ENCODE peak calls at places on chromosomes 5 and 9, in four cellular contexts. One of them, this sample, is unnamed.
A peak's percentile ranks its signal among the peaks of the same experiment; 100 is the strongest.

GRCh38 chr9:90296539-90296938 is 346.1 kb downstream of the DIRAS2 start:
- DNase-seq in cardiac muscle cell: no peak
- DNase-seq in left ventricle myocardium inferior: no peak
- DNase-seq in neural progenitor cell: no peak
- DNase-seq in this sample: no peak

GRCh38 chr9:132443951-132444615 is 34.1 kb downstream of the CFAP77 start:
- DNase-seq in cardiac muscle cell: no peak
- DNase-seq in left ventricle myocardium inferior: no peak
- DNase-seq in neural progenitor cell: no peak
- DNase-seq in this sample: no peak

GRCh38 chr9:72952914-72953313 is at the start of gene ALDH1A1:
- DNase-seq in cardiac muscle cell: no peak
- DNase-seq in neural progenitor cell: no peak
- DNase-seq in left ventricle myocardium inferior: no peak
- DNase-seq in this sample: peak; percentile 79

GRCh38 chr9:69743930-69744329 is 15.9 kb downstream of the PTAR1 start:
- DNase-seq in left ventricle myocardium inferior: no peak
- DNase-seq in cardiac muscle cell: no peak
- DNase-seq in neural progenitor cell: no peak
- DNase-seq in this sample: no peak

GRCh38 chr5:147448766-147449165 is 61.1 kb downstream of the DPYSL3 start:
- DNase-seq in neural progenitor cell: no peak
- DNase-seq in left ventricle myocardium inferior: no peak
- DNase-seq in cardiac muscle cell: no peak
- DNase-seq in this sample: no peak

GRCh38 chr9:131104016-131104740 is 7.8 kb downstream of the AIF1L start:
- DNase-seq in cardiac muscle cell: no peak
- DNase-seq in neural progenitor cell: no peak
- DNase-seq in left ventricle myocardium inferior: no peak
- DNase-seq in this sample: no peak

GRCh38 chr9:123099042-123099441 is 65.6 kb downstream of the GPR21 start:
- DNase-seq in cardiac muscle cell: no peak
- DNase-seq in neural progenitor cell: no peak
- DNase-seq in left ventricle myocardium inferior: no peak
- DNase-seq in this sample: no peak

GRCh38 chr9:126558051-126558665 is 55.6 kb upstream of the LMX1B start:
- DNase-seq in cardiac muscle cell: peak; percentile 54
- DNase-seq in neural progenitor cell: peak; percentile 68
- DNase-seq in left ventricle myocardium inferior: peak; percentile 46
- DNase-seq in this sample: peak; percentile 73

GRCh38 chr9:77978086-77978781 is 53.4 kb downstream of the GNAQ start:
- DNase-seq in left ventricle myocardium inferior: no peak
- DNase-seq in cardiac muscle cell: no peak
- DNase-seq in neural progenitor cell: no peak
- DNase-seq in this sample: no peak

GRCh38 chr5:15592728-15593127 is 92.7 kb downstream of the FBXL7 start:
- DNase-seq in left ventricle myocardium inferior: no peak
- DNase-seq in neural progenitor cell: no peak
- DNase-seq in cardiac muscle cell: no peak
- DNase-seq in this sample: no peak

GRCh38 chr9:35562895-35563746 is 41.9 kb upstream of the TESK1 start:
- DNase-seq in cardiac muscle cell: no peak
- DNase-seq in left ventricle myocardium inferior: no peak
- DNase-seq in neural progenitor cell: no peak
- DNase-seq in this sample: no peak

GRCh38 chr5:14464101-14464500 is 117.5 kb upstream of the OTULINL start:
- DNase-seq in cardiac muscle cell: peak; percentile 49
- DNase-seq in left ventricle myocardium inferior: no peak
- DNase-seq in neural progenitor cell: no peak
- DNase-seq in this sample: no peak

DNA sequence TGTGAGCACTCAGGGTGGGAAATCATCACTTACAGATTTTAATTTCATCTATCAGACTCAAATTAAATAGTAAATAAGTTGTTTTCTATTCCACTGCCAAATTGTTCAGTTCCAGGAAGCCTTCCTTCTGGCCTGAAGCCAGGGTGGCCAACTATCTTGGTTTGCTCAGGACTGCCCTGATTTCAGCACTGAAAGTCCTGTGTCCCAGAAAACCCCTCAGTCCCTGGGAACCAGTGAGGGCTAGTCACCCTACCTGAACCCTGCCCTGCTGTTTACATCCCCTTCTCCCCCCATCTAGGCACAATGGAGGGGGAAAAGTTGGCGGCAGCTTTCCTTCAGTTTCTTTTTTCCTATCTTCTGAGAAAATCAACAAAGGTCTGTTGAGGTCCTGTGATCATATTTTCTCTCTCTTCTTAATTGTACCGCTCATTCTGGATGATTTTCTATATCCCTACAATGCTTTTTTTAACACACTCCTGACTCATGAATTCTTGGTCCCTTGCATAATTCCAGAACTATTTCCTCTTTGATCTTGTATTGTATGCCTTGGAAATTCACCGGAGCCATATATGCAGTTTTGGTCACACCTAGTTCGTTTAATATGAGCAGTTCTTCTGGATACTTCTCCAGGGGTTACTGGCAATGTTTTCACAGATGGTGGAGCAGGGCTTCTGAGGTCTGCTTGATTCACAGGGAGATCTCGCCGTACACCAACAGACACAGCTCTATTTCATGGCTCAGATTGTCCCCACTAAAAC is 103.8 kb downstream of the MAP1B start:
- DNase-seq in cardiac muscle cell: peak; percentile 74
- DNase-seq in left ventricle myocardium inferior: peak; percentile 57
- DNase-seq in neural progenitor cell: no peak
- DNase-seq in this sample: no peak
- H3K4me1 ChIP-seq in cardiac muscle cell: no peaks in the 10 kb centered on the region
- H3K4me1 ChIP-seq in left ventricle myocardium inferior: peaks cover 40% of the 10 kb centered on the region
- H3K4me1 ChIP-seq in neural progenitor cell: peaks cover 38% of the 10 kb centered on the region
- H3K4me1 ChIP-seq in this sample: no peaks in the 10 kb centered on the region

GRCh38 chr5:149932445-149933350 is 11.9 kb downstream of the PDE6A start:
- DNase-seq in left ventricle myocardium inferior: no peak
- DNase-seq in neural progenitor cell: peak; percentile 47
- DNase-seq in cardiac muscle cell: no peak
- DNase-seq in this sample: peak; percentile 41

GRCh38 chr5:149935431-149935901 is 9.1 kb downstream of the PDE6A start:
- DNase-seq in left ventricle myocardium inferior: no peak
- DNase-seq in cardiac muscle cell: no peak
- DNase-seq in neural progenitor cell: no peak
- DNase-seq in this sample: peak; percentile 61

GRCh38 chr5:149930060-149930753 is 14.4 kb downstream of the PDE6A start:
- DNase-seq in left ventricle myocardium inferior: no peak
- DNase-seq in neural progenitor cell: no peak
- DNase-seq in cardiac muscle cell: peak; percentile 58
- DNase-seq in this sample: no peak

GRCh38 chr5:149930754-149931574 is 13.6 kb downstream of the PDE6A start:
- DNase-seq in cardiac muscle cell: no peak
- DNase-seq in neural progenitor cell: no peak
- DNase-seq in left ventricle myocardium inferior: no peak
- DNase-seq in this sample: no peak

DNA sequence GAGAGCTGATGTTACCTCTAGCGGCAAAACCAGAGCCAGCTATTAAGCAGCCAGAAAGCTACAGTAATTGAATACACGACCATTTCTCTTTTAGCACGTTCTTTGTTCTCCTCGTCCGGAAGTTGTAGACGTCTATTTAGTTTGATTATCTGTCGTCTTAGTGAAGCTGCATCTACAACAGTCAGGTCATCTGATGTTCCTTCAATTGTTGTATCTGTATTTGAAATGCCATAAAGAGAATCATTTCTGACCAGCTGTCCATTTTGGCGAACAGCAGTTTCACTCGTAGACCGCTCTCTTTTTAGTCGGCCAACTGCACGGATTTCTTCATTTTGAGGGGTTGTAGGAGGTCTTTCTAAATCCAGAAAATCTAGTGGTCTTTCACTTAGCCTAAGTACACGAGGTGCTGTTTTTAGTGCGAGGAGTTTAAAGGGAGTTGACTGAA is 12.6 kb downstream of the PDE6A start:
- DNase-seq in left ventricle myocardium inferior: no peak
- DNase-seq in neural progenitor cell: no peak
- DNase-seq in cardiac muscle cell: no peak
- DNase-seq in this sample: no peak
- H3K4me3 ChIP-seq in left ventricle myocardium inferior: peak overlapping the region; percentile 38
- H3K4me3 ChIP-seq in neural progenitor cell: no peak overlapping the region
- H3K4me3 ChIP-seq in cardiac muscle cell: no peak overlapping the region
- H3K4me3 ChIP-seq in this sample: no peak overlapping the region

GRCh38 chr5:16937023-16937379 is 913 bp upstream of the MYO10 start:
- DNase-seq in neural progenitor cell: no peak
- DNase-seq in left ventricle myocardium inferior: no peak
- DNase-seq in cardiac muscle cell: no peak
- DNase-seq in this sample: no peak
- H3K27ac ChIP-seq in neural progenitor cell: no peak overlapping the region
- H3K27ac ChIP-seq in left ventricle myocardium inferior: peak overlapping the region; percentile 79
- H3K27ac ChIP-seq in cardiac muscle cell: no peak overlapping the region
- H3K27ac ChIP-seq in this sample: peak overlapping the region; percentile 19

GRCh38 chr9:95078934-95079333 is 238.6 kb downstream of the FANCC start:
- DNase-seq in left ventricle myocardium inferior: no peak
- DNase-seq in neural progenitor cell: peak; percentile 71
- DNase-seq in cardiac muscle cell: no peak
- DNase-seq in this sample: no peak

GRCh38 chr9:95078516-95078915 is 239.0 kb downstream of the FANCC start:
- DNase-seq in cardiac muscle cell: no peak
- DNase-seq in left ventricle myocardium inferior: no peak
- DNase-seq in neural progenitor cell: no peak
- DNase-seq in this sample: no peak

GRCh38 chr9:95077053-95077765 is 240.3 kb downstream of the FANCC start:
- DNase-seq in left ventricle myocardium inferior: no peak
- DNase-seq in neural progenitor cell: no peak
- DNase-seq in cardiac muscle cell: no peak
- DNase-seq in this sample: no peak

GRCh38 chr9:95076696-95077052 is 240.8 kb downstream of the FANCC start:
- DNase-seq in neural progenitor cell: no peak
- DNase-seq in cardiac muscle cell: no peak
- DNase-seq in left ventricle myocardium inferior: no peak
- DNase-seq in this sample: no peak

DNA sequence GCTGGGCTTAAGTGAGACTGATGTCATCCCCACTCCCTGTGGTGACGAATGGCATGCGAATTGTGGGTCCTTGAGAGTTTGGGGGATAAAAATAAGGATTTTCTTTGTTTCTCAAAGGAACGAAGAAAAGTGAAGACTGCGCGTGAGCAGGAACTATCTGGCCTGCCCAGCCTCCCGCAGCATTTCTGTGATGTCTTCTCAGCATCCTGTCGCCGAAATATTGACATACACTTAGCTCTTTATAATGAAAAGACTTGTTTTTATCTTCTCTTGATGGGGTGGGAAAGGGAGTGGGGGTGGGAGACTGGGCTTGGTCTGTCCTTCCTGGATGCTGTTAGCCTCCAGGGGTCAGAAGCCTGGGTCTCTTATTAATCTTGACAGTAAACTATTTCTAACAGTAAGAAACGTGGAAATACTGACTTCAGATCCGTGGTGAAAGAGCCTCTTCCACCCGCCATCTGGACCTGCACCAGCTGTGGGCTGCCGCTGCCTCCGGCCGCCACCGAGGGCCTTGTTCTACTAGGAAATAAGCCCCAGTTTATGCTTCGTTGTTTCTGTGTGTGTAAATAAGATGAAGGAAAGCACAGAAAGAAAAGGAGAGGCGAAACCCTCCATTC is 239.6 kb downstream of the FANCC start:
- DNase-seq in left ventricle myocardium inferior: no peak
- DNase-seq in neural progenitor cell: no peak
- DNase-seq in cardiac muscle cell: no peak
- DNase-seq in this sample: no peak
- H3K4me1 ChIP-seq in left ventricle myocardium inferior: peaks cover 100% of the 10 kb centered on the region
- H3K4me1 ChIP-seq in neural progenitor cell: peaks cover 48% of the 10 kb centered on the region
- H3K4me1 ChIP-seq in cardiac muscle cell: peaks cover 36% of the 10 kb centered on the region
- H3K4me1 ChIP-seq in this sample: peaks cover 22% of the 10 kb centered on the region

GRCh38 chr5:64925123-64925522 is 156.4 kb downstream of the CWC27 start:
- DNase-seq in left ventricle myocardium inferior: no peak
- DNase-seq in neural progenitor cell: no peak
- DNase-seq in cardiac muscle cell: no peak
- DNase-seq in this sample: no peak

GRCh38 chr5:64929833-64930232 is 161.1 kb downstream of the CWC27 start:
- DNase-seq in cardiac muscle cell: no peak
- DNase-seq in left ventricle myocardium inferior: no peak
- DNase-seq in neural progenitor cell: no peak
- DNase-seq in this sample: no peak

DNA sequence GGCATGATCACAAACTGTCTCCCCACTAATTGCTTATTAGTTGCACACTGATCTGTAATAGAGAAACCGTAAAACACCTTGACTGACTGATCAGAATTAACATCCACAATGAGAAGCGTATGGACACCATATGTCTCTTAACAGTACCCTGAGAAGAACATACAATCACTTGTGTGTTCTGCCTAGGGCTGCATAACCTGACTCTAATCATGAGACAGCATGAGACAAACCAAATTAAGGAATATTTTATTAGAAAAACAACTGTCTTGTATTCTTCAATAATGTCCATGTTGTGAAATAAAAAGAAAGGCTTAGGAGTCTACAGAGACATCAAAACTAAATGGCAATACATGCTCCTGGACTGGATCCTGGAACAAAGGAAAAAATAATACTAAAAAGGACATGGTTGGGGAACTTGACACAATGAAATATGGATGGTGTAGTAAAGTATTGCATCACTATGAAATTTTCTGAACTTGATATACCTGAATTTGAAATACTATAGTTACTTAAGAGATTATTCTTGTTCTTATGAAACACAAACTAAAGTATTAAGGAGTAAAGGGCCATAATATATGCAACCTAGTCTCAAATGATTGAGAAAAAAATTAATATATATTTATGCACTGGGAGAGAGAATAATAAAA is 162.1 kb downstream of the CWC27 start:
- DNase-seq in neural progenitor cell: no peak
- DNase-seq in left ventricle myocardium inferior: no peak
- DNase-seq in cardiac muscle cell: no peak
- DNase-seq in this sample: no peak
- H3K4me3 ChIP-seq in neural progenitor cell: no peak overlapping the region
- H3K4me3 ChIP-seq in left ventricle myocardium inferior: no peak overlapping the region
- H3K4me3 ChIP-seq in cardiac muscle cell: no peak overlapping the region
- H3K4me3 ChIP-seq in this sample: no peak overlapping the region